ENCODE peak calls at places on chromosomes 4 and X, in five cellular contexts. I is A549, A is thoracic aorta, U is IMR-90, T is mammary epithelial cell. L is an unnamed sample.
A peak's percentile ranks its signal among the peaks of the same experiment; 100 is the strongest.

GRCh38 chr4:105765690-105766407 is 57.3 kb downstream of the GSTCD start:
- DNase-seq in I (peak; percentile 0), A (no peak), U (peak; percentile 94), T (peak; percentile 92), L (peak; percentile 60)

GRCh38 chrX:19811807-19812604 is 75.4 kb downstream of the SH3KBP1 start:
- DNase-seq in I (no peak), A (no peak), U (peak; percentile 87), T (no peak), L (no peak)

GRCh38 chr4:34731045-34731444 is 1513.3 kb downstream of the ARAP2 start:
- DNase-seq in I (no peak), A (no peak), U (no peak), T (no peak), L (no peak)

GRCh38 chrX:103607385-103608304 is at the start of gene TCEAL3:
- DNase-seq in I (peak; percentile 15), A (no peak), U (peak; percentile 26), T (no peak), L (no peak)

GRCh38 chr4:182925298-182925738 is 8.1 kb upstream of the DCTD start:
- DNase-seq in I (peak; percentile 27), A (no peak), U (peak; percentile 84), T (peak; percentile 64), L (peak; percentile 24)

GRCh38 chr4:26741491-26741871 is 119.2 kb upstream of the STIM2 start:
- DNase-seq in I (no peak), A (no peak), U (no peak), T (no peak), L (no peak)

GRCh38 chr4:24896977-24897376 is 15.9 kb downstream of the CCDC149 start:
- DNase-seq in I (no peak), A (no peak), U (no peak), T (no peak), L (no peak)

GRCh38 chr4:125112536-125112935 is 202.2 kb upstream of the FAT4 start:
- DNase-seq in I (no peak), A (no peak), U (no peak), T (no peak), L (no peak)

GRCh38 chr4:23337292-23337691 is 552.6 kb downstream of the PPARGC1A start:
- DNase-seq in I (no peak), A (no peak), U (no peak), T (no peak), L (no peak)

GRCh38 chrX:80511969-80512760 is 91.9 kb downstream of the TENT5D start:
- DNase-seq in I (no peak), A (no peak), U (no peak), T (no peak), L (no peak)

GRCh38 chr4:183097251-183098079 is 1.6 kb upstream of the WWC2 start:
- DNase-seq in I (no peak), A (no peak), U (no peak), T (no peak), L (no peak)

GRCh38 chr4:183837222-183837621 is 67.9 kb upstream of the STOX2 start:
- DNase-seq in I (no peak), A (no peak), U (no peak), T (no peak), L (no peak)

GRCh38 chr4:53558061-53558801 is 33.1 kb downstream of the LNX1 start:
- DNase-seq in I (no peak), A (peak; percentile 10), U (peak; percentile 41), T (peak; percentile 75), L (peak; percentile 76)

GRCh38 chr4:70915048-70915815 is 13.1 kb downstream of the MOB1B start:
- DNase-seq in I (no peak), A (no peak), U (peak; percentile 78), T (no peak), L (peak; percentile 18)

GRCh38 chr4:72352746-72353145 is 216.3 kb downstream of the ADAMTS3 start:
- DNase-seq in I (no peak), A (no peak), U (no peak), T (peak; percentile 14), L (peak; percentile 3)

GRCh38 chr4:128468485-128468989 is 180.9 kb upstream of the PGRMC2 start:
- DNase-seq in I (no peak), A (peak; percentile 38), U (peak; percentile 99), T (peak; percentile 54), L (peak; percentile 32)

GRCh38 chr4:24809376-24809775 is 14.0 kb downstream of the SOD3 start:
- DNase-seq in I (peak; percentile 10), A (no peak), U (no peak), T (no peak), L (no peak)

GRCh38 chrX:77788050-77788449 is 2.0 kb upstream of the ATRX start:
- DNase-seq in I (peak; percentile 66), A (no peak), U (peak; percentile 14), T (no peak), L (no peak)

GRCh38 chr4:52995341-52996030 is 133.4 kb downstream of the RASL11B start:
- DNase-seq in I (no peak), A (no peak), U (peak; percentile 29), T (peak; percentile 33), L (no peak)

GRCh38 chr4:168881754-168882153 is 128.3 kb downstream of the CBR4 start:
- DNase-seq in I (no peak), A (no peak), U (no peak), T (peak; percentile 57), L (peak; percentile 4)

GRCh38 chr4:6568689-6569332 is 6.2 kb upstream of the MAN2B2 start:
- DNase-seq in I (no peak), A (no peak), U (peak; percentile 79), T (peak; percentile 74), L (peak; percentile 38)

GRCh38 chr4:94527556-94528233 is 76.0 kb downstream of the PDLIM5 start:
- DNase-seq in I (no peak), A (no peak), U (no peak), T (peak; percentile 34), L (no peak)

GRCh38 chrX:118780509-118780908 is 43.1 kb upstream of the ZCCHC12 start:
- DNase-seq in I (no peak), A (no peak), U (no peak), T (no peak), L (no peak)

GRCh38 chr4:16713271-16713670 is 185.2 kb downstream of the LDB2 start:
- DNase-seq in I (no peak), A (no peak), U (no peak), T (no peak), L (no peak)

GRCh38 chr4:113997206-113997605 is 17.8 kb upstream of the ARSJ start:
- DNase-seq in I (no peak), A (no peak), U (peak; percentile 48), T (peak; percentile 47), L (no peak)

GRCh38 chrX:111719426-111720210 is 38.6 kb downstream of the ALG13 start:
- DNase-seq in I (no peak), A (no peak), U (peak; percentile 16), T (no peak), L (no peak)

GRCh38 chr4:53916431-53916889 is 147.9 kb downstream of the CHIC2 start:
- DNase-seq in I (no peak), A (no peak), U (peak; percentile 83), T (peak; percentile 92), L (peak; percentile 38)

GRCh38 chrX:41921492-41922124 is 1.7 kb downstream of the CASK start:
- DNase-seq in I (no peak), A (no peak), U (peak; percentile 37), T (peak; percentile 73), L (peak; percentile 19)

GRCh38 chrX:10111364-10112148 is 45.2 kb upstream of the CLCN4 start:
- DNase-seq in I (no peak), A (no peak), U (peak; percentile 14), T (no peak), L (no peak)

GRCh38 chr4:7772708-7773385 is 166.8 kb downstream of the AFAP1 start:
- DNase-seq in I (no peak), A (no peak), U (no peak), T (no peak), L (no peak)

GRCh38 chr4:57151481-57151880 is 41.3 kb upstream of the IGFBP7 start:
- DNase-seq in I (no peak), A (no peak), U (no peak), T (peak; percentile 79), L (peak; percentile 65)

GRCh38 chr4:67437974-67438713 is 107.2 kb downstream of the CENPC start:
- DNase-seq in I (no peak), A (no peak), U (peak; percentile 85), T (peak; percentile 54), L (no peak)

GRCh38 chr4:45453258-45453841 is 670.5 kb downstream of the GABRG1 start:
- DNase-seq in I (no peak), A (no peak), U (no peak), T (peak; percentile 54), L (peak; percentile 10)

GRCh38 chr4:24736066-24736465 is 59.3 kb upstream of the SOD3 start:
- DNase-seq in I (no peak), A (no peak), U (peak; percentile 20), T (peak; percentile 20), L (no peak)

GRCh38 chrX:44428989-44429627 is 85.6 kb upstream of the EFHC2 start:
- DNase-seq in I (peak; percentile 23), A (no peak), U (no peak), T (peak; percentile 14), L (no peak)

GRCh38 chr4:153205028-153205648 is 895 bp downstream of the TRIM2 start:
- DNase-seq in I (no peak), A (no peak), U (no peak), T (no peak), L (no peak)

GRCh38 chr4:170374770-170375169 is 285.0 kb upstream of the AADAT start:
- DNase-seq in I (peak; percentile 1), A (no peak), U (no peak), T (peak; percentile 45), L (no peak)
- TF ChIP-seq CTCF in I (no peak), A (no peak), U (no peak), T (peak; percentile 88), L (no peak)

GRCh38 chr4:118757761-118758213 is 72.6 kb downstream of the METTL14 start:
- DNase-seq in I (no peak), A (no peak), U (peak; percentile 85), T (peak; percentile 73), L (no peak)
- H3K27ac ChIP-seq in I (no peak overlapping the region), A (peak overlapping the region; percentile 83), U (peak overlapping the region; percentile 55), T (peak overlapping the region; percentile 16), L (no peak overlapping the region)

DNA sequence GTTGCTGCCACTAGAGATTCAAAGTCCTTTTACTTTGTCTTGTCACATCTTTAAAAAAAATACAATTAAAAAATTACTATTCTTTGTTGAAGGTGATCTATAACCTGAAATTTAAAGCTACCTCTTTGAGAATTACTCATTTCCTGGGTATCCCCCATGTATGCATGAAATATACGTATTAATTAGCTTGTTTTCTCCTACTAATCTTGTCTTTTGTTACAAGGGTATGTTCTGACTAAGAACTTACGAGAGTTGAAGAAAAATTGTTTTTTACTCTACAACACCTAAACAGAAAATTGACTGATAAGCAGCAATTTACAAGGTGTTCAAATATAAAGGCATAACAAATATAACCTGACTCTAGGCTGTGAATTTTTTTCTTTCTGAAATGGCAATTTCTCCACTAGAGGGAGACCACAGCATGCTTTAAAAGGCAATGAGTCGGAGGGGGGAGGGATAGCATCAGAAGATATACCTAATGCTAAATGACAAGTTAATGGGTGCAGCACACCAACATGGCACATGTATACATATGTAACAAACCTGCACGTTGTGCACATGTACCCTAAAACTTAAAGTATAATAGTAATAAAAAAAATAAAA is 249.6 kb downstream of the OPHN1 start:
- DNase-seq in I (peak; percentile 12), A (no peak), U (peak; percentile 51), T (no peak), L (peak; percentile 5)
- TF ChIP-seq CTCF in I (peak; percentile 56), A (no peak), U (peak; percentile 55), T (peak; percentile 43), L (peak; percentile 35)

DNA sequence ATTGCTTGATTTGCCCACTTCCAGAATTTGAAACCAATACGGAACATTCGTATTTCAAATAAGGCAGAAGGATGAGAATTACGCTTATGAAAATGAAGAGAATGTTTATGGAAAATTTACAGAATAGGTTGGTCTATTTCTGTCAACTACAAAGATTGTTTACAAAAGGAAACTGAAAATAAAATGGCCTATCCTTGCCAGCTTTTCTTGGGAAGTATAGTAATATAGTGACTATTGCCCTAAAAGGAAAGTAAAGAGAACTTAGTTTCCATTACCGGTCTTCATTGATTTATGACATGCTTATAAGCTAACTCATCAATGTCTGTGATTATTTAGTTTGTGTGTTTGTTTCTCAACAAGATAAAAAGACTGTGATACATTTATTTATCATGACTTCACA is 2.9 kb upstream of the SPRY1 start:
- DNase-seq in I (no peak), A (no peak), U (no peak), T (no peak), L (no peak)
- H3K27ac ChIP-seq in I (no peak overlapping the region), A (peak overlapping the region; percentile 5), U (no peak overlapping the region), T (no peak overlapping the region), L (no peak overlapping the region)